ENCODE peak calls at places on chromosomes 3 and 15, in four cellular contexts. Z, E, D and M are unnamed samples.

GRCh38 chr3:87969620-87970019 is 89.2 kb downstream of the CGGBP1 start:
- DNase-seq in Z (no peak), E (no peak), D (no peak), M (no peak)

GRCh38 chr3:136350557-136350956 is 100.4 kb downstream of the PCCB start:
- DNase-seq in Z (no peak), E (no peak), D (peak; percentile 71), M (peak; percentile 55)

GRCh38 chr3:183478501-183478900 is 50.1 kb upstream of the MCF2L2 start:
- DNase-seq in Z (no peak), E (no peak), D (no peak), M (no peak)

GRCh38 chr3:72102057-72102711 is 317.2 kb upstream of the PROK2 start:
- DNase-seq in Z (peak; percentile 55), E (no peak), D (no peak), M (no peak)

GRCh38 chr15:51634591-51635198 is 12.1 kb upstream of the DMXL2 start:
- DNase-seq in Z (no peak), E (no peak), D (peak; percentile 16), M (no peak)

GRCh38 chr3:9912294-9912935 is 4.5 kb upstream of the IL17RC start:
- DNase-seq in Z (no peak), E (no peak), D (peak; percentile 84), M (no peak)

GRCh38 chr3:195580733-195581443 is 2.9 kb downstream of the APOD start:
- DNase-seq in Z (no peak), E (no peak), D (peak; percentile 18), M (peak; percentile 13)

GRCh38 chr3:45321607-45322391 is 66.6 kb upstream of the LARS2 start:
- DNase-seq in Z (no peak), E (no peak), D (peak; percentile 19), M (no peak)

GRCh38 chr3:131540143-131540542 is 37.4 kb upstream of the MRPL3 start:
- DNase-seq in Z (no peak), E (no peak), D (peak; percentile 41), M (no peak)

GRCh38 chr3:131540821-131541220 is 38.0 kb upstream of the MRPL3 start:
- DNase-seq in Z (no peak), E (no peak), D (no peak), M (no peak)

GRCh38 chr3:131541288-131541687 is 38.5 kb upstream of the MRPL3 start:
- DNase-seq in Z (no peak), E (no peak), D (no peak), M (no peak)

GRCh38 chr3:131544557-131544956 is 41.8 kb upstream of the MRPL3 start:
- DNase-seq in Z (no peak), E (no peak), D (no peak), M (no peak)

DNA sequence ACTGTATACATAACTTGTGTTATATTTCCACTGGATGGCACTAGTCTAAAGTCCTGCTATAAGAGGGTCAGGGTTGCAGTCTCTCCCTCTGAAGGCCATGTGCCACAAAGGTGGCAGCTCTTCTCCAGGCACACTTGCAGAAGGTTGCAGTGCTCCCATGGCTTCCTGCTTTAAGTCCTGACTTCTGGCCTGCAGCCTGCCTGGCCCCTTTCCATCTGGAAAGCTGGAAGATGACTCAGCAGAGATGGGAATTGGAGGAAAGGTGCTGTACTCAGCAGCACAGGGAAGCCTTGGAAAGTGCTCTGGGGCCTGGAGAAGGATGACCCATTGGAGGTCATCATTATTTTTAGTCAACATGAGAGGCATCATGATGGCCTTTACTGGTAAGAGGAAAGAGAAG is 40.9 kb upstream of the MRPL3 start:
- DNase-seq in Z (peak; percentile 84), E (peak; percentile 65), D (peak; percentile 89), M (peak; percentile 44)
- TF ChIP-seq CTCF in Z (no peak), E (no peak), D (no peak), M (no peak)

GRCh38 chr3:6321999-6322398 is 538.9 kb upstream of the GRM7 start:
- DNase-seq in Z (no peak), E (no peak), D (no peak), M (no peak)
- H3K27ac ChIP-seq in Z (no peak overlapping the region), E (no peak overlapping the region), D (no peak overlapping the region), M (no peak overlapping the region)

DNA sequence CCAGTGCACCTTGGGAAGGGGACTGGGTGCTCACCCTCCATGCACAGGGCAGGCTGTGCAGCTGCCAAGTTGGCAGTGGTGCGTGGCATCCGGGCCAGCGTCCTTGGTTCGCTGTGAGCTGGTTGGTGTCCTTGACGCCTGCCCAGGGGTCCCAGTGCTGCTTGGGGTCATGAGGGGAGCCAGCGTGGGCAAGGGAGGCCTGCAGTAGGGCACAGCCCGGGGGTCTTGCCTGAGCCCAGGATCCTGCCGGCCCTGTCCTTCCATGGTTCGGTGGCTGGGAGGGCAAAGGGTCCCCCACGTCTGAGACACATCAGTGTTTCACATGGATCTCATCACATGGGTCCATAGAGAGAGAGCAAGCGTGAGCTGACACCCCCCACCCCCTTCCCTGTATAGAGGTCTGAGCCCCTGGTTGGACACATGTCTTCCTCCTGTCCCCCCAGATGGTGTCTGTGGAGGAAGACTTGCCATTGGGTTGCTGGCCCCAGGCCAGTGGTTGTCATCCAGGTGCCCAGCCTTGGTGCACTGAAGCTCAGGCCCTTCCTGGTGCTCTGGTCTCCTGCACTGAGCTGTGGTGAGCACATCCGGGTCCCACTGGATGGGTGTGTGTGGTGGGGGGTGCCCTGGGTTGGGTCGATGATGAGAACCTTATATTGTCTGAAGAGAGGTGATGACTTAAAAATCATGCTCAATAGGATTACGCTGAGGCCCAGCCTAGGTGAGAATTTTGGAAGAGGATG is 232.3 kb downstream of the SNRPN start:
- DNase-seq in Z (no peak), E (no peak), D (no peak), M (no peak)
- H3K9me3 ChIP-seq in Z (peaks cover 5% of the 10 kb centered on the region), E (no peaks in the 10 kb centered on the region), D (no peaks in the 10 kb centered on the region), M (peaks cover 100% of the 10 kb centered on the region)

DNA sequence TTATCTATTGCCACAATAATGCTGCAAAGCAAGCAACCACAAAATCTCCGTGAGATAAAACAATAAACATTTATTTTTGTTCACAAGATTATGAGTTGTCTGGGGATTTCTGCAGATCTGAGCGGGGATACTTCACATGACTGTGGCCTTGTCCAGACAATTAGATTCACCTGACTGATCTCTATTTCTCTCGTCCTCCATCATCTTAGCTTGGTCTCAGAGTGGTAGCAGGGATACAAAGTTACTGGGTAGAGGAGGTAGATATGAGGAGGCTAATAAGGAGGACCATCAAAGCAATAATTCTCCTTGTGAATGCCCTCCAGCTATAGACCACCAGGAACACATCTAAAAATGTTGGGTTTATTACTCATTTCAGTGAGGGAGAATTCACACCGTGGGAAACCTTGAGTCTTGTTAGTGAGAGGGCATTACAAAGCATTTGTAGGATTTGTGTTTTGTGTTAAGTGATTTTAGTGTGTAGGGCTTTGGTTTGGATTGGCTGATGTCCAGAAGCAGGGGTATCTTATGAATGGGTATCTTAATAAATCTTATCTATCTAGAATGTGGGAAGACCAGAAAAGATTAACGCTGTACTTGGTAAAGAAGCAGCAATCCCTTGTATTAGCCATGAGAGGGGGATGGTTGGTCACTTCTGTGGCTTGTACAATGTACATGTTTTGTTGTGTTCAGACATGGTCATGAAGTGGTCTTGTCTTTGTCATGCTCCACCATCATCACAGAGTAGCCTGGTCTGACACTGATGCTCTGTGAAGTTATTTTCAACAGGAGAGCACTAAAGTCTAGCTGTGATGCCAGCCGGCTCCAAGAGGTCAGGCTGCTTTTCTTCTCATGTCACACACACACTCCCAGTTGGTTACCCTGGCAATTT is 287.6 kb upstream of the STT3B start:
- DNase-seq in Z (no peak), E (no peak), D (no peak), M (no peak)
- TF ChIP-seq CTCF in Z (no peak), E (no peak), D (no peak), M (no peak)

GRCh38 chr15:58522391-58522790 is 90.6 kb downstream of the LIPC start:
- DNase-seq in Z (no peak), E (no peak), D (no peak), M (no peak)
- H3K27ac ChIP-seq in Z (no peak overlapping the region), E (no peak overlapping the region), D (no peak overlapping the region), M (no peak overlapping the region)

GRCh38 chr15:20352241-20353200 is 189.1 kb downstream of the GOLGA6L6 start:
- DNase-seq in Z (peak; percentile 66), E (no peak), D (no peak), M (no peak)

GRCh38 chr15:20356444-20357138 is 185.0 kb downstream of the GOLGA6L6 start:
- DNase-seq in Z (peak; percentile 69), E (peak; percentile 37), D (no peak), M (no peak)

GRCh38 chr15:20355256-20355868 is 186.2 kb downstream of the GOLGA6L6 start:
- DNase-seq in Z (peak; percentile 62), E (no peak), D (no peak), M (no peak)

GRCh38 chr15:20351448-20351961 is 190.1 kb downstream of the GOLGA6L6 start:
- DNase-seq in Z (peak; percentile 67), E (no peak), D (no peak), M (no peak)

DNA sequence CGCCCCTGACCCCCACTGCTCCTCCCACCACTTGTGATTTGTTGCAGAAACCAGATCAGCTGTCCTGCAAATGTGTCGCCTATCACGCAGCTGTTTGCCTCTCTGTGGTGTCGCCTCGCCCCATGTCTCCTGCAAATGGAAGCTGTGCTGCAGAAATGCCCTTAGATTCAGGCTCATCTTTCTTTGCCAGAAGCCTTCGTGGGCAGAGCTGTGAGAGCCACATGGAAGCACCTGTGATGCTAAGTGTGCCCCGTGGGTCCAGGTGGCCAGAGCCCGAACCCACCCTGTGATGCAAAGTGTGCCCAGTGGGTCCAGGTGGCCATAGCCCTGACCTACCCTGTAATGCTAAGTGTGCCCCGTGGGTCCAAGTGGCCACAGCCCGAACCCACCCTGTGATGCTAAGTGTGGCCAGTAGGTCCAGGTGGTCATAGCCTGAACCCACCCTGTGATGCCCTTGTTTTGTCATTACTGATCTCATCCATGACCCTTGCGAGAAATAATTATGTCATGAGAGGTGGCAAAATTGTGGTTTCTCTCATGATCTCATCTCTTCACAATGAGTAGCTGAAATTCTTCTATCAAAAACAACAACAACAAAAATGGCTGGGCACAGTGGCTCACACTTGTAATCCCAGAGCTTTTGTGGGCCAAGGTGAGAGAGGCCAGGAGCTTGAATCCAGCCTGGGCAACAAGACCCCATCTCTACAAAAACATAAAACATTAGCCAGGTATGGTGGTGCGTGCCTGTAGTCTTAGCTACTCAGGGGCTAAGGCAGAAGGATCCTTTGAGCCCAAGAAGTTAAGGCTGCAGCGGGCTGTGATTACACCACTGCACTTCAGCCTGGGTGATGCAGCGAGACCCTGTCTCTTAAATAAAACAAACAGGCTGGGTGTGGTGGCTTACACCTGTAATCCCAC is 187.4 kb downstream of the GOLGA6L6 start:
- DNase-seq in Z (peak; percentile 61), E (no peak), D (no peak), M (no peak)
- H3K9me3 ChIP-seq in Z (no peaks in the 10 kb centered on the region), E (no peaks in the 10 kb centered on the region), D (peaks cover 16% of the 10 kb centered on the region), M (peaks cover 92% of the 10 kb centered on the region)

GRCh38 chr3:168095611-168096209 is at the start of gene GOLIM4:
- DNase-seq in Z (peak; percentile 97), E (peak; percentile 93), D (peak; percentile 99), M (peak; percentile 92)
- TF ChIP-seq CTCF in Z (no peak), E (peak; percentile 0), D (no peak), M (no peak)